ENCODE peak calls at places on chromosomes 6 and 20, in four cellular contexts. One of them, this sample, is unnamed. For H3K9me3, the result is how much of the 10 kb centered on the place peaks cover.

GRCh38 chr20:699811-700338 is 24.3 kb upstream of the SCRT2 start:
- DNase-seq in ovary: no peak
- DNase-seq in pancreas: no peak
- DNase-seq in lung: no peak
- DNase-seq in this sample: peak

GRCh38 chr6:157985378-157986155 is 3.9 kb downstream of the SYNJ2 start:
- DNase-seq in ovary: no peak
- DNase-seq in pancreas: no peak
- DNase-seq in lung: no peak
- DNase-seq in this sample: no peak

GRCh38 chr6:56863366-56863765 is 91.5 kb upstream of the BEND6 start:
- DNase-seq in ovary: no peak
- DNase-seq in pancreas: no peak
- DNase-seq in lung: no peak
- DNase-seq in this sample: no peak

GRCh38 chr6:90178294-90178678 is 118.4 kb downstream of the BACH2 start:
- DNase-seq in ovary: no peak
- DNase-seq in pancreas: no peak
- DNase-seq in lung: no peak
- DNase-seq in this sample: no peak

GRCh38 chr20:62752671-62753501 is 43.4 kb upstream of the MRGBP start:
- DNase-seq in ovary: no peak
- DNase-seq in pancreas: no peak
- DNase-seq in lung: no peak
- DNase-seq in this sample: peak

GRCh38 chr6:51578362-51578761 is 509.1 kb downstream of the PKHD1 start:
- DNase-seq in ovary: no peak
- DNase-seq in pancreas: no peak
- DNase-seq in lung: no peak
- DNase-seq in this sample: no peak

GRCh38 chr6:136599324-136600011 is 49.2 kb upstream of the MAP7 start:
- DNase-seq in ovary: no peak
- DNase-seq in pancreas: no peak
- DNase-seq in lung: no peak
- DNase-seq in this sample: peak

GRCh38 chr6:152600022-152600421 is 37.1 kb downstream of the SYNE1 start:
- DNase-seq in ovary: no peak
- DNase-seq in pancreas: no peak
- DNase-seq in lung: no peak
- DNase-seq in this sample: no peak

GRCh38 chr20:63519765-63520593 is 586 bp upstream of the PPDPF start:
- DNase-seq in ovary: peak
- DNase-seq in pancreas: peak
- DNase-seq in lung: peak
- DNase-seq in this sample: peak

GRCh38 chr6:15441215-15441868 is 195.5 kb downstream of the JARID2 start:
- DNase-seq in ovary: no peak
- DNase-seq in pancreas: peak
- DNase-seq in lung: peak
- DNase-seq in this sample: no peak

GRCh38 chr6:156689656-156690055 is 87.5 kb upstream of the ARID1B start:
- DNase-seq in ovary: no peak
- DNase-seq in pancreas: no peak
- DNase-seq in lung: no peak
- DNase-seq in this sample: no peak

GRCh38 chr6:156687875-156688549 is 89.2 kb upstream of the ARID1B start:
- DNase-seq in ovary: peak
- DNase-seq in pancreas: peak
- DNase-seq in lung: no peak
- DNase-seq in this sample: no peak

GRCh38 chr6:156686429-156686939 is 90.7 kb upstream of the ARID1B start:
- DNase-seq in ovary: no peak
- DNase-seq in pancreas: no peak
- DNase-seq in lung: no peak
- DNase-seq in this sample: no peak

GRCh38 chr6:156686940-156687874 is 90.0 kb upstream of the ARID1B start:
- DNase-seq in ovary: peak
- DNase-seq in pancreas: peak
- DNase-seq in lung: peak
- DNase-seq in this sample: peak

GRCh38 chr6:156685823-156686428 is 91.3 kb upstream of the ARID1B start:
- DNase-seq in ovary: no peak
- DNase-seq in pancreas: no peak
- DNase-seq in lung: no peak
- DNase-seq in this sample: no peak
- H3K4me3 ChIP-seq in ovary: peak
- H3K4me3 ChIP-seq in pancreas: peak
- H3K4me3 ChIP-seq in lung: no peak
- H3K4me3 ChIP-seq in this sample: peak

GRCh38 chr20:46491354-46491753 is 22.0 kb downstream of the ZNF334 start:
- DNase-seq in ovary: no peak
- DNase-seq in pancreas: no peak
- DNase-seq in lung: no peak
- DNase-seq in this sample: no peak

GRCh38 chr20:46494077-46494476 is 19.3 kb downstream of the ZNF334 start:
- DNase-seq in ovary: no peak
- DNase-seq in pancreas: no peak
- DNase-seq in lung: no peak
- DNase-seq in this sample: no peak
- H3K9me3 ChIP-seq in ovary: under half
- H3K9me3 ChIP-seq in pancreas: under half
- H3K9me3 ChIP-seq in lung: under half
- H3K9me3 ChIP-seq in this sample: under half

GRCh38 chr6:133297657-133298056 is 56.5 kb downstream of the EYA4 start:
- DNase-seq in ovary: no peak
- DNase-seq in pancreas: no peak
- DNase-seq in lung: no peak
- DNase-seq in this sample: no peak

GRCh38 chr6:133300896-133301295 is 59.7 kb downstream of the EYA4 start:
- DNase-seq in ovary: no peak
- DNase-seq in pancreas: no peak
- DNase-seq in lung: no peak
- DNase-seq in this sample: no peak

GRCh38 chr6:133298335-133298734 is 57.2 kb downstream of the EYA4 start:
- DNase-seq in ovary: no peak
- DNase-seq in pancreas: no peak
- DNase-seq in lung: no peak
- DNase-seq in this sample: no peak

GRCh38 chr6:133298801-133299200 is 57.6 kb downstream of the EYA4 start:
- DNase-seq in ovary: no peak
- DNase-seq in pancreas: no peak
- DNase-seq in lung: no peak
- DNase-seq in this sample: no peak

DNA sequence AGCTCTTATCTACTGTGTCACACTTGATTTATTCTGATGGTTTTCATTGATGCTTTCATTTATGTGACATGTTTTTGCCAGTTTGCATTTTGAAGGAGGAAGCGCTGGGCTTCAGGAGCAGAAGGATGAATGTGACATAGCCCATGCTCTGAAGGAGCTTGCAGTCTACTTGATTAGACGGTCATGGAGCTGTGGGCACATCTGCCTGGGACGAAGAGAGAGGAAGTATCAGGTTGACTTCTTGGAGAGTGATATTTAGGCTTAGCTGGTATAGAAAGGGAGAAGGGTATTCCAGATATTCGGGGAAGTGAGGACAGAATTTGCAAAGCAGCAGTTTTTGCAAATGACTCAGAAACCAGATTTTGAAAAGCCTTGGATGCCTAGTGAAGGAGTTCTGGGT is 60.6 kb downstream of the EYA4 start:
- DNase-seq in ovary: no peak
- DNase-seq in pancreas: no peak
- DNase-seq in lung: no peak
- DNase-seq in this sample: no peak
- H3K4me3 ChIP-seq in ovary: no peak
- H3K4me3 ChIP-seq in pancreas: no peak
- H3K4me3 ChIP-seq in lung: no peak
- H3K4me3 ChIP-seq in this sample: no peak

DNA sequence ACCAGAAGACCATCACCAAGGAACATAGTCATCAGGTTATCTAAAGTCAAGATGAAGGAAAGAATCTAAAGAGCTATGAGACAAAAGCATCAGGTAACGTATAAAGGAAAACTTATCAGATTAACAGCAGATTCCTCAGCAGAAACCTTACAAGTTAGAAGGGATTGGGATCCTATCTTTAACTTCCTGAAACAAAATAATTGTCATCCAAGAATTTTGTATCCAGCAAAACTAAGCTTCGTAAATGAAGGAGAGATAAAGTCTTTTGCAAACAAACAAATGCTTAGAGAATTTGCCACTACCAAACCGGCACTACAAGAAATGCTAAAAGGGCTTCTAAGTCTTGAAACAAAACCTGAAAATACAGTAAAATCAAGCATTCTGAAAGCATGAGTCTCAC is 71.0 kb downstream of the HECA start:
- DNase-seq in ovary: no peak
- DNase-seq in pancreas: no peak
- DNase-seq in lung: no peak
- DNase-seq in this sample: no peak
- H3K9me3 ChIP-seq in ovary: under half
- H3K9me3 ChIP-seq in pancreas: under half
- H3K9me3 ChIP-seq in lung: under half
- H3K9me3 ChIP-seq in this sample: under half

DNA sequence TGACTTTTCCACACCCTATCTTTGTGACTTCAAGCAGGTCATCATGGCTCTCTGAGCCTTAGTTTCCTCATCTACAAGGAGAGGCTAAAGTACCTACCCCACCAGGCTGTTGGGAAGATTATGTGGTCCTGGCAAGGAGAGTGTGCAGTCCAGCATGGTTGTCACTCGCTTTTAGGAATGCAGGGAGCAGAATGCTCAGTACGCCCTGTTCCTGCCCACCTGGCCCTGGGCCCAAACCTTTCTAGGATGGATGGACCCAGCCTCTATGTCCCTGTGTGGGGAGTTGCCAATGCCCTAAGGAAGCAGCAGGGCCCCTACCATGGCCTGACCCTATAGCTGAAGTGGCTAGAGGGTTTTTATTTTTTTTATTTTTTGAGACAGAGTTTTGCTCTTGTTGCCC is 2.0 kb downstream of the CLPSL2 start:
- DNase-seq in ovary: no peak
- DNase-seq in pancreas: no peak
- DNase-seq in lung: no peak
- DNase-seq in this sample: no peak
- H3K4me3 ChIP-seq in ovary: no peak
- H3K4me3 ChIP-seq in pancreas: no peak
- H3K4me3 ChIP-seq in lung: no peak
- H3K4me3 ChIP-seq in this sample: no peak

GRCh38 chr20:60749804-60750602 is 502.1 kb upstream of the CDH4 start:
- DNase-seq in ovary: no peak
- DNase-seq in pancreas: no peak
- DNase-seq in lung: no peak
- DNase-seq in this sample: no peak
- H3K9me3 ChIP-seq in ovary: under half
- H3K9me3 ChIP-seq in pancreas: under half
- H3K9me3 ChIP-seq in lung: under half
- H3K9me3 ChIP-seq in this sample: under half

GRCh38 chr20:46312075-46312944 is 4.0 kb upstream of the CDH22 start:
- DNase-seq in ovary: no peak
- DNase-seq in pancreas: no peak
- DNase-seq in lung: no peak
- DNase-seq in this sample: no peak

GRCh38 chr20:46309945-46310344 is 1.6 kb upstream of the CDH22 start:
- DNase-seq in ovary: no peak
- DNase-seq in pancreas: no peak
- DNase-seq in lung: no peak
- DNase-seq in this sample: no peak

GRCh38 chr20:46312945-46313861 is 4.9 kb upstream of the CDH22 start:
- DNase-seq in ovary: no peak
- DNase-seq in pancreas: no peak
- DNase-seq in lung: no peak
- DNase-seq in this sample: peak

GRCh38 chr20:46311039-46311650 is 2.8 kb upstream of the CDH22 start:
- DNase-seq in ovary: no peak
- DNase-seq in pancreas: no peak
- DNase-seq in lung: no peak
- DNase-seq in this sample: peak

GRCh38 chr20:46311719-46312074 is 3.4 kb upstream of the CDH22 start:
- DNase-seq in ovary: no peak
- DNase-seq in pancreas: no peak
- DNase-seq in lung: no peak
- DNase-seq in this sample: no peak
- H3K4me3 ChIP-seq in ovary: no peak
- H3K4me3 ChIP-seq in pancreas: no peak
- H3K4me3 ChIP-seq in lung: no peak
- H3K4me3 ChIP-seq in this sample: no peak

GRCh38 chr6:140314675-140315074 is 940.2 kb upstream of the CITED2 start:
- DNase-seq in ovary: no peak
- DNase-seq in pancreas: no peak
- DNase-seq in lung: no peak
- DNase-seq in this sample: no peak
- H3K9me3 ChIP-seq in ovary: under half
- H3K9me3 ChIP-seq in pancreas: under half
- H3K9me3 ChIP-seq in lung: under half
- H3K9me3 ChIP-seq in this sample: under half

GRCh38 chr6:79230149-79230548 is 4.3 kb downstream of the HMGN3 start:
- DNase-seq in ovary: no peak
- DNase-seq in pancreas: no peak
- DNase-seq in lung: no peak
- DNase-seq in this sample: no peak

GRCh38 chr6:79232696-79233462 is 1.6 kb downstream of the HMGN3 start:
- DNase-seq in ovary: no peak
- DNase-seq in pancreas: no peak
- DNase-seq in lung: no peak
- DNase-seq in this sample: no peak

GRCh38 chr6:79231101-79231500 is 3.4 kb downstream of the HMGN3 start:
- DNase-seq in ovary: no peak
- DNase-seq in pancreas: no peak
- DNase-seq in lung: no peak
- DNase-seq in this sample: no peak

GRCh38 chr6:79234150-79235022 is at the start of gene HMGN3:
- DNase-seq in ovary: peak
- DNase-seq in pancreas: peak
- DNase-seq in lung: peak
- DNase-seq in this sample: peak

DNA sequence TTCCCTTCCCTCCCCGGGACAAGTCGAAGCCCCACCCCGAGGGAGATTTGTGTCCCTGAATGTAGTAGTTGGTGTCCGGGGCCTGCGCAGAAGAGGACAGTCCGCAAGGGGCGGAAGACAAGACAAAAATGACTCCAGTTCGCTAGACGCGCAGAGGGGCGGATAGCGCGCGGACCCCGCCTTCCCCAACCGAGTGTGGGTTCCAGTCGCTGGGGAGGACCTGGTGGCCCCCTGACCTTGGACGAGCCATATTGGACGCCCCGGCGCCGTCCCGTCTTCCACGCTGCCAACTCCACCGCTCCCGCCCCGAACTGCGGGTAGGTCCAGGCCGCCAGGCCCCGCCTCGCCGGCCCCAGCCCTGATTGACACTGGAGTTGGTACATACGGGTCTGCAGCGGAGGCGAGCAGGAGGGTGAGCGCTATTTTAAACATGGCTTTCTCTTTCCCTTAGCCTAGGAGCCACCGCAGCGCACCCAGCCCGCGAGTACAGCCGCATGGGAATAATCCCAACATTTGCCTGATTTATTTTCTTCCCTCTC is 802 bp downstream of the HMGN3 start:
- DNase-seq in ovary: peak
- DNase-seq in pancreas: peak
- DNase-seq in lung: peak
- DNase-seq in this sample: peak
- H3K4me3 ChIP-seq in ovary: peak
- H3K4me3 ChIP-seq in pancreas: peak
- H3K4me3 ChIP-seq in lung: peak
- H3K4me3 ChIP-seq in this sample: peak